ENCODE peak calls at places on chromosome 10, in six cellular contexts. P is trophoblast cell, K is IMR-90, H is neuronal stem cell, E is H9, X is H1. M is an unnamed sample.

GRCh38 chr10:119834188-119834587 is 38.5 kb downstream of the MCMBP start:
- DNase-seq in X (no peak), H (no peak), P (no peak), K (no peak), E (no peak), M (no peak)

GRCh38 chr10:105974803-105975456 is 1189.6 kb downstream of the SORCS1 start:
- DNase-seq in E (peak), K (peak), X (no peak), H (no peak), P (no peak), M (no peak)

GRCh38 chr10:35423505-35424306 is 87.4 kb downstream of the CCNY start:
- DNase-seq in P (no peak), K (peak), X (no peak), E (no peak), H (no peak), M (peak)

GRCh38 chr10:74227697-74228424 is 76.8 kb downstream of the ADK start:
- DNase-seq in P (no peak), E (no peak), X (no peak), K (peak), H (no peak), M (peak)

GRCh38 chr10:128429835-128430513 is 303.8 kb upstream of the MKI67 start:
- DNase-seq in H (no peak), X (no peak), E (no peak), P (no peak), K (no peak), M (no peak)

GRCh38 chr10:14652067-14652466 is 122.6 kb downstream of the FAM107B start:
- DNase-seq in K (peak), X (no peak), P (no peak), E (no peak), H (no peak), M (peak)

GRCh38 chr10:68792115-68792514 is 35.2 kb upstream of the STOX1 start:
- DNase-seq in E (no peak), P (no peak), H (no peak), X (no peak), K (peak), M (peak)

GRCh38 chr10:112899396-112900065 is 50.5 kb upstream of the TCF7L2 start:
- DNase-seq in X (no peak), K (no peak), H (no peak), P (no peak), E (no peak), M (no peak)

GRCh38 chr10:110395350-110396283 is 90.9 kb upstream of the SMNDC1 start:
- DNase-seq in P (peak), K (peak), H (no peak), E (no peak), X (no peak), M (peak)

GRCh38 chr10:2994562-2994961 is 72.8 kb upstream of the PFKP start:
- DNase-seq in P (no peak), H (no peak), X (no peak), K (peak), E (no peak), M (no peak)

GRCh38 chr10:119313645-119314044 is 106.3 kb downstream of the GRK5 start:
- DNase-seq in E (no peak), H (no peak), P (no peak), X (no peak), K (no peak), M (no peak)

GRCh38 chr10:19048901-19049300 is 300 bp downstream of the MALRD1 start:
- DNase-seq in K (no peak), P (no peak), E (no peak), H (peak), X (no peak), M (no peak)

GRCh38 chr10:88091490-88092061 is 228.2 kb downstream of the PTEN start:
- DNase-seq in P (peak), H (no peak), X (no peak), K (no peak), E (no peak), M (no peak)

GRCh38 chr10:126433351-126433750 is 45.1 kb upstream of the ADAM12 start:
- DNase-seq in P (peak), E (no peak), K (peak), X (no peak), H (no peak), M (peak)

GRCh38 chr10:98446121-98446655 is 547 bp downstream of the HPS1 start:
- DNase-seq in K (peak), X (no peak), E (peak), P (no peak), H (peak), M (peak)

GRCh38 chr10:118927317-118927716 is 102.2 kb upstream of the NANOS1 start:
- DNase-seq in H (no peak), X (no peak), E (no peak), P (no peak), K (no peak), M (peak)

GRCh38 chr10:111007486-111007885 is 69.3 kb upstream of the ADRA2A start:
- DNase-seq in X (no peak), H (no peak), E (no peak), K (no peak), P (no peak), M (no peak)

GRCh38 chr10:93160829-93161228 is 87.1 kb downstream of the CYP26A1 start:
- DNase-seq in E (no peak), H (no peak), P (peak), X (no peak), K (peak), M (peak)

GRCh38 chr10:132257271-132257670 is 50.5 kb downstream of the STK32C start:
- DNase-seq in P (no peak), K (peak), X (no peak), E (no peak), H (no peak), M (no peak)

GRCh38 chr10:116686632-116687031 is 55.7 kb downstream of the HSPA12A start:
- DNase-seq in K (no peak), H (no peak), P (no peak), E (no peak), X (no peak), M (no peak)

GRCh38 chr10:116689096-116689495 is 53.3 kb downstream of the HSPA12A start:
- DNase-seq in H (no peak), P (no peak), X (no peak), K (no peak), E (no peak), M (no peak)

GRCh38 chr10:116687633-116688032 is 54.7 kb downstream of the HSPA12A start:
- DNase-seq in P (no peak), X (no peak), E (no peak), K (no peak), H (no peak), M (no peak)

GRCh38 chr10:116689744-116690143 is 52.6 kb downstream of the HSPA12A start:
- DNase-seq in K (no peak), H (no peak), P (no peak), E (no peak), X (no peak), M (no peak)

GRCh38 chr10:116688241-116688711 is 54.1 kb downstream of the HSPA12A start:
- DNase-seq in X (no peak), E (no peak), H (no peak), P (no peak), K (peak), M (peak)
- H3K14ac ChIP-seq in X (no peak), E (no peak), H (no peak), P (no peak), K (peak), M (no peak)

GRCh38 chr10:58352956-58353610 is 18.3 kb downstream of the UBE2D1 start:
- DNase-seq in K (peak), H (no peak), E (no peak), P (no peak), X (no peak), M (peak)
- H3K4me2 ChIP-seq in K (peak), H (no peak), E (no peak), P (no peak), X (no peak), M (no peak)

GRCh38 chr10:100727808-100728207 is 17.6 kb upstream of the PAX2 start:
- DNase-seq in X (no peak), E (no peak), P (no peak), H (no peak), K (no peak), M (no peak)
- H3K14ac ChIP-seq in X (no peak), E (no peak), P (no peak), H (no peak), K (no peak), M (no peak)

GRCh38 chr10:72263613-72264241 is 10.0 kb upstream of the DDIT4 start:
- DNase-seq in E (no peak), P (no peak), H (no peak), K (no peak), X (no peak), M (no peak)

GRCh38 chr10:72267819-72268404 is 5.8 kb upstream of the DDIT4 start:
- DNase-seq in E (no peak), K (no peak), P (no peak), X (no peak), H (no peak), M (no peak)

GRCh38 chr10:72270607-72271281 is 3.0 kb upstream of the DDIT4 start:
- DNase-seq in X (no peak), P (peak), H (no peak), E (no peak), K (no peak), M (no peak)

GRCh38 chr10:72265508-72265907 is 8.2 kb upstream of the DDIT4 start:
- DNase-seq in K (no peak), E (no peak), P (no peak), H (no peak), X (no peak), M (no peak)

DNA sequence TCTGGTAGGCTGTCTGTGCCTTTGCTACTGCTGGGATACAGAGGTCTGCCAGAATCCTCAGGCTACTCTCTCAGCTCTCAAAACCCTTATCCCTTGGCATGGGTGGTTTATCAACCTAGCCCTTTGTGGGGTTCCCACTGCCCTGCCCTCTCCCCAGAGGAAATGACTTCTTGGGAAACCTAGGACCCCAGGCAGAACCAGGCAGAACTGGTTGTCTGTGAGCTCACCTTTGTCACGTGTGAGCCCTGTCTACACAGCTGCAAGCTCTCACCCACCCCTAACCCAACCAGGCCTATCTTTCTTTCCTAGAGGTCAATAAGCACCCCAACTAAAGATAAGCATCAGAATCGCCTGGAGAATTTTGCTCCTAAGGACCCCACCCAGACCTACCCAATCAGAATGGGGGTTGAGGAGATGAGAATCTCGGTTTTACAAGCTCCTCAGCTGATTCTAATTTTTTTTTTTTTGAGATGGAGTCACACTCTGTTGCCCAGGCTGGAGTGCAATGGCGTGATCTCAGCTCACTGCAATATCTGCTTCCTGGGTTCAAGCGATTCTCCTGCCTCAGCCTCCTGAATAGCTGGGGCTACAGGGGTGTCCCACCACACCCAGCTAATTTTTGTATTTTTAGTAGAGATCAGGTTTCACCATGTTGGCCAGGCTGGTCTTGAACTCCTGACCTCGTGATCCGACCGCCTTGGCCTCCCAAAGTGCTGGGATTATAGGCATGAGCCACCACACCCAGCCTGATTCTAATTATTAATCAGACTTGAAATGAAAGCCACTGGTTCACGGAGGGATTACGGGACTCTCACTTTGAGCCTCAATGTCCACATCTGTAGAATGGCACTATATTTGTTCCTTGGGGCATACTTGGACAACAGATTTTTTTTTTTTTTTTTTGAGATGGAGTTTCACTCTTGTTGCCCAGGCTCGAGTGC is 7.5 kb upstream of the DDIT4 start:
- DNase-seq in P (no peak), K (no peak), E (no peak), X (no peak), H (no peak), M (no peak)
- H3K4me2 ChIP-seq in P (no peak), K (no peak), E (no peak), X (no peak), H (no peak), M (no peak)

GRCh38 chr10:619710-620109 is 69.8 kb downstream of the DIP2C start:
- DNase-seq in H (no peak), X (no peak), E (no peak), P (no peak), K (no peak), M (no peak)
- H3K14ac ChIP-seq in H (no peak), X (no peak), E (no peak), P (no peak), K (no peak), M (no peak)

GRCh38 chr10:54064215-54064614 is 736.8 kb downstream of the PCDH15 start:
- DNase-seq in H (no peak), K (no peak), P (no peak), X (no peak), E (no peak), M (no peak)

GRCh38 chr10:54067361-54067760 is 733.7 kb downstream of the PCDH15 start:
- DNase-seq in X (no peak), E (no peak), H (no peak), K (no peak), P (no peak), M (no peak)

GRCh38 chr10:54066646-54067045 is 734.4 kb downstream of the PCDH15 start:
- DNase-seq in X (no peak), E (no peak), K (no peak), H (no peak), P (no peak), M (no peak)

GRCh38 chr10:54063514-54063913 is 737.5 kb downstream of the PCDH15 start:
- DNase-seq in E (no peak), P (no peak), X (no peak), H (no peak), K (no peak), M (no peak)

DNA sequence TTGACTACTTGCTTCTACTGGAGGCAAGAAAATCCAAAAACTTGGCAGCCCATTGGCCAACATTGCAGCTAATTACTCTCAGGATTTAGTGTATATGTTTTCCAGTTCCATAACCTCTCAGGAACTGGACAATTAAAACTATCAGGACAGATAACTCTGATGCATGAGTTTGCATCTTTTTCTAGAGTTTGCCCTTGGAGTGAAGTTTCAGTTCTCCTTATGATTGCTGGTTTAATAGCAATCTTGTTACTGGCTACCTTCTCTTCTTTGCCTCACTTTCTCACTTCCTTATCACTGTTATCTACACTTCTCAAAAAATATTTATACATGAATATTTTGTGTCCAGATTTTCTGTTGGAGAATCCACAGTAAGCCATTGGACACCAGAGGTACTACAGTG is 735.9 kb downstream of the PCDH15 start:
- DNase-seq in P (no peak), X (no peak), K (no peak), E (no peak), H (no peak), M (no peak)
- H3K4me2 ChIP-seq in P (no peak), X (no peak), K (no peak), E (no peak), H (no peak), M (no peak)

GRCh38 chr10:11280187-11280932 is 262.7 kb downstream of the CELF2 start:
- DNase-seq in P (no peak), X (no peak), E (no peak), K (no peak), H (no peak), M (no peak)
- H3K14ac ChIP-seq in P (no peak), X (no peak), E (no peak), K (no peak), H (peak), M (no peak)

DNA sequence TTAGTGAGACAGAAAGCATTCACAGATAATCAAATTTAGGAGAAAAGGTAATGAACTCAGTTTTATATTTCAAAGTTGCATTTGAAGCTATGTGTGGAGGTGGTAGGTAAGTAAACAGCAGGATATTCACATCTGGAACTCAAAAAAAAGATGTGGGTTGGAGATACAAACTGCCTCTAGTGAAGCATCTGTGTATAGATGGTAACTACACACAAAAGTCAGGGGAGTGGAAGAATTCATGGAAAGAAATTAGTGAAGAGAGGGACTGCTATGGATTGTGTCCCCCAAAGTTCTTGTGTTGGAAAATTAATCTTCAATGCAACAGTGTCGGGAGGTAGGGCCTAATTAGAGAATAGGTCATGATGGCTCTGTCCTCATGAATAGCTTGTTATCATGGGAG is 18.3 kb upstream of the WAC start:
- DNase-seq in P (no peak), K (no peak), E (no peak), X (no peak), H (no peak), M (no peak)
- H3K4me2 ChIP-seq in P (no peak), K (no peak), E (no peak), X (no peak), H (no peak), M (no peak)

DNA sequence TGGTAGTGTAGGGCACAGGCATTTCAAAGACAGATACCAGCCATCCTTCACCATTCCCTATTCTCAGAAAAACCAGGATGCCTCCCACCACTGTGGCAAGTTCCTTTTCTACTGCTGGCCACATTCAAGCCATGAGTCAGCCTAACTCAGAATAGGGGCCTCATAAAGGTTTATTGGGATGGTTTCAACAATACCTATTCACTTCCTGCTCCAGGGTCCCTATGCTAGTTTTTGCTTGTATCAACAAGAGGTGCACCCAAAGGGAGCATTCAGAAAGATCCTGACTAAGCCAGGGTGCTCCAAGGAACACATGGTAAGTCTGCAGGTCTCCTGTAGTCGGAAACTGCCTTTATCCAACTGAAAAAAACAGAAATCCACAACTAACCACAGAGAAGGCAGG is 76.9 kb upstream of the EGR2 start:
- DNase-seq in E (no peak), P (no peak), K (no peak), H (no peak), X (no peak), M (no peak)
- H3K14ac ChIP-seq in E (no peak), P (no peak), K (no peak), H (no peak), X (no peak), M (no peak)

M was measured in mesenchymal stem cell.